ENCODE peak calls at places on chromosomes 6 and 20, in six cellular contexts. E is tibial artery, N is sigmoid colon, T is IMR-90, M is pancreas, P is heart left ventricle. G is an unnamed sample.

GRCh38 chr20:6613280-6613861 is 154.1 kb upstream of the BMP2 start:
- DNase-seq in T (no peak), E (no peak), N (no peak), M (no peak), P (no peak), G (no peak)

GRCh38 chr6:154370545-154370944 is 13.9 kb upstream of the IPCEF1 start:
- DNase-seq in M (no peak), P (no peak), E (no peak), N (no peak), T (peak), G (no peak)

GRCh38 chr20:13221673-13222318 is 722 bp downstream of the ISM1 start:
- DNase-seq in M (peak), E (peak), N (peak), P (peak), T (peak), G (no peak)

GRCh38 chr6:170516783-170517616 is 36.1 kb downstream of the PSMB1 start:
- DNase-seq in T (peak), E (peak), P (peak), N (no peak), M (peak), G (no peak)

GRCh38 chr6:44373787-44374186 is 13.7 kb upstream of the CDC5L start:
- DNase-seq in T (no peak), M (no peak), N (no peak), P (no peak), E (no peak), G (no peak)

GRCh38 chr6:2733324-2733723 is 17.4 kb downstream of the MYLK4 start:
- DNase-seq in T (peak), P (peak), N (peak), E (peak), M (no peak), G (peak)

GRCh38 chr20:33948480-33948879 is 45.2 kb upstream of the RALY start:
- DNase-seq in E (no peak), T (no peak), N (no peak), P (no peak), M (no peak), G (no peak)

GRCh38 chr20:9617940-9618339 is 103.5 kb downstream of the LAMP5 start:
- DNase-seq in N (no peak), P (no peak), E (no peak), T (peak), M (peak), G (no peak)

GRCh38 chr6:84249724-84250123 is 22.3 kb upstream of the CEP162 start:
- DNase-seq in N (no peak), T (no peak), P (no peak), E (no peak), M (no peak), G (no peak)

GRCh38 chr6:23174781-23175361 is 605.5 kb downstream of the HDGFL1 start:
- DNase-seq in P (no peak), T (peak), M (no peak), E (no peak), N (no peak), G (no peak)

GRCh38 chr20:36736451-36737182 is 9.3 kb downstream of the NDRG3 start:
- DNase-seq in T (no peak), E (no peak), M (no peak), N (no peak), P (no peak), G (no peak)

GRCh38 chr6:134614606-134615485 is 296.9 kb upstream of the SGK1 start:
- DNase-seq in P (no peak), N (no peak), M (no peak), E (no peak), T (peak), G (no peak)

GRCh38 chr20:1893721-1894470 is 1.3 kb upstream of the SIRPA start:
- DNase-seq in P (no peak), M (no peak), T (no peak), E (peak), N (peak), G (no peak)

GRCh38 chr20:42041000-42041565 is 422.9 kb upstream of the CHD6 start:
- DNase-seq in M (no peak), P (no peak), T (no peak), E (no peak), N (no peak), G (no peak)

GRCh38 chr6:12605888-12606345 is 110.7 kb upstream of the PHACTR1 start:
- DNase-seq in M (peak), E (peak), P (peak), N (no peak), T (peak), G (no peak)

GRCh38 chr6:122808121-122808885 is 19.2 kb downstream of the SMPDL3A start:
- DNase-seq in M (no peak), T (no peak), P (no peak), N (no peak), E (no peak), G (no peak)

GRCh38 chr6:144601221-144601620 is 316.1 kb downstream of the UTRN start:
- DNase-seq in E (no peak), N (no peak), M (no peak), P (no peak), T (no peak), G (no peak)

GRCh38 chr20:22402990-22403859 is 181.1 kb downstream of the FOXA2 start:
- DNase-seq in M (no peak), T (no peak), E (no peak), P (no peak), N (no peak), G (no peak)
- H3K4me3 ChIP-seq in M (peak), T (no peak), E (peak), P (no peak), N (peak), G (peak)

GRCh38 chr20:48839083-48839482 is 11.3 kb upstream of the PREX1 start:
- DNase-seq in M (no peak), E (no peak), N (no peak), T (no peak), P (no peak), G (no peak)

GRCh38 chr20:48841861-48842529 is 14.2 kb upstream of the PREX1 start:
- DNase-seq in P (no peak), N (no peak), E (no peak), T (peak), M (no peak), G (no peak)

GRCh38 chr20:48843125-48843806 is 15.5 kb upstream of the PREX1 start:
- DNase-seq in P (no peak), M (no peak), N (no peak), T (no peak), E (no peak), G (no peak)

GRCh38 chr20:48839518-48839917 is 11.7 kb upstream of the PREX1 start:
- DNase-seq in T (no peak), P (no peak), M (no peak), E (no peak), N (no peak), G (no peak)

GRCh38 chr20:48841196-48841860 is 13.5 kb upstream of the PREX1 start:
- DNase-seq in N (no peak), P (no peak), T (no peak), E (no peak), M (no peak), G (no peak)
- H3K27ac ChIP-seq in N (no peak), P (no peak), T (no peak), E (no peak), M (no peak), G (no peak)

GRCh38 chr20:3632311-3633004 is 30.7 kb downstream of the GFRA4 start:
- DNase-seq in N (no peak), T (no peak), P (no peak), M (no peak), E (no peak), G (no peak)
- TF ChIP-seq CTCF in N (no peak), T (no peak), P (no peak), M (no peak), E (no peak), G (no peak)

DNA sequence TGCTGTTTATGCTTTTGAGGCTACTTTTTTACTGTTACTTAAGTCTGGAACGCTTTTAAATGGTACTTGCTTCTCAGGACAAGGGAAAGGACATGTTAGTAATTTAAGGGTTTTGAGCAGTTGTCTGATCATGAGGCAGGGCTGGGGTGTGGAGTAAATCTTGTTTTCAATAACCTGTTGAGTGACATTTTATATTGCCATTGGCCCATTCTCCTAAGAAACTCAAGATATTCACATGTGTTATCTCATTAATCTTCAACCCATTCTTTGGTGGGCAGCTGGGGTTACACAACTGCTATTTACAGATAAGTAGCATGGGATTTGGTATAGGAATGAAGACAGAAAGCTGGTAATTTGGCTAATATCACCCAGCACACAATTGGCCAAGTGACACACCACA is 44.6 kb upstream of the IL17A start:
- DNase-seq in M (no peak), N (no peak), P (no peak), E (no peak), T (no peak), G (no peak)
- H3K4me3 ChIP-seq in M (no peak), N (no peak), P (no peak), E (no peak), T (no peak), G (no peak)

DNA sequence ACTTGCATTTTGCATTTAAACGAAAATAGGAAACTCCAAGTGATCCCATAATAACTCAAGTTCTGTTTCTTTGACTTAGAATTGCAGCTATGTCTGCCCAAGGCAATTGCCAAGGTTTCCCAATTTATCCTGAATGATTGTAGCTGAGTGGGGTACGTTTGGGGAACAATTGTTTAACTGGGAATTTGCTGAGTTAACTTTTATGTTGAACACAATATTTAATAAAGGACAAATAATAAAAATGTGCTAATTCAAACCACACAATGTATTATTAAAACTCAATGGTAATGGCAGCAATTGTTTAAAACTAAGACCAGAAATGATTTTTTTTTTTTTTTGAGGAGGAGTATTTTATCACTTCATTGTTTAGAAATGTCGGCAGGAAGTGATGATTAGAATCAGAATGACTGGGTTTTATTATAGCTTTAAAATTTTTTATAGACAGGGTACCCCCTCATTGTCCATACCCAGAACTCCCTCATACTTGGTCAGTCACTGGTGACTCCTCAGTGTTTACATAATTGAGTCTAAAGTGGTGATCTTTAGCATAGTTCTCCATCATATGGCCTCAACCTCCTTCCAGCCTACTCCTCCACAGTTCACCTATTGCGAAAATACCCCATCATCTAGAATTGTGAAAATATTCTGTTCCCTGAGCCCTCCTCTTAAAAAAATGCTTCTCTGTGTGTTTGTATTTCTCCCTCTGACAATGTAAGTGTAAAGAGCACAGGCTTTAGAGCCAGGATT is 389.2 kb upstream of the CITED2 start:
- DNase-seq in E (no peak), T (peak), P (no peak), N (no peak), M (no peak), G (no peak)
- H3K27ac ChIP-seq in E (peak), T (peak), P (peak), N (peak), M (no peak), G (peak)

DNA sequence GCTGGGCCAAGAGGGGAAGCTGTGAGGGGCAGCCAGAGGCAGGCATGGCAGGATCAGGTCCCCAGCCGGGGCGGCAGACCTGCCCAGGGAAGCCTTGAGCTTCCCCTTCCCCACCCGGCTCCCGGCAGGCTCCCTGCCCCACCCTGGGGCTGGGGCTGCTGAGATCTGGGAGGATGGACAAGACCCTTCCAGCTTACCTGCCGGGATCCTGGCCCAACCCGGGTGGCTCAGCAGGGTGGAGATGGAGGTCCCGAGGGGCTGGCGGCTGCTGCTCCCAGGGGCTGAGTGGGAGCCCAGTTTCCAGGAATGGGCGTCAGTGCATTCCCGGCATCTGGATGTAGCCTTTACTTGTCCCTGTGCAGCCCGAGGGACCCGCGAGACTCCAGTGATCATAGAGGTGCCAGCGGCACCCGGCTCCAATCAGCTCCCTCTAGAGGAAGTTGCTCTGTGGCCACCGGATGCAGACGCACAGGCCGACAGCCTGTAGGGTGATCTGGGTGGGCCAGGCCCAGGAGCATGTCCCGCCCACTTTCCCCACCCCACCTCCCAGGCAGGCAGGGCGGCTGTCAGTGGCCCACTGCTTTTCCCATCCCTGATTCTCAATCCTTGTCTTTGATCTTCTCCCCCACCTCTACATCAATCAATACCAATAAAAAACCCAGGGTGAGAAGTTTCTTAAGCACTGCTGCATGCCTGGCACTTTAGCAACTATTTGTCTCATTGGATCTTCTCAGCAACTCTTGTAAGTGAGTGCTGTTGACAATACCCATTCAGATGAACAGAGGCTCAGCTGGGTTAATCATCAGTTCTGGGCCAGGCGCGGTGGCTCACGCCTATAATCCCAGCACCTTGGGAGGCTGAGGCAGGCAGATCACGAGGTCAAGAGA is at the start of gene BAK1:
- DNase-seq in M (peak), T (peak), N (peak), P (peak), E (peak), G (peak)
- TF ChIP-seq CTCF in M (peak), T (peak), N (peak), P (peak), E (peak), G (peak)

GRCh38 chr20:44586289-44586911 is 4.0 kb downstream of the PKIG start:
- DNase-seq in T (no peak), M (no peak), E (no peak), P (no peak), N (no peak), G (no peak)
- H3K4me3 ChIP-seq in T (no peak), M (no peak), E (peak), P (no peak), N (no peak), G (peak)

G was measured in ascending aorta.